ENCODE peak calls at places on chromosomes 11 and 22, in seven cellular contexts. V is colonic mucosa, D is psoas muscle, I is MM.1S, H is pancreas, U is astrocyte, Q is hepatocyte. M is an unnamed sample.

GRCh38 chr11:65854161-65854592 is 3.8 kb downstream of the CFL1 start:
- DNase-seq in V (peak; percentile 93), D (no peak), I (no peak), H (no peak), U (no peak), Q (peak; percentile 79), M (no peak)

GRCh38 chr11:61042961-61043540 is 59.2 kb upstream of the CD5 start:
- DNase-seq in V (no peak), D (no peak), I (peak; percentile 79), H (no peak), U (no peak), Q (no peak), M (no peak)

GRCh38 chr22:46619830-46620501 is at the start of gene GRAMD4:
- DNase-seq in V (no peak), D (peak; percentile 55), I (no peak), H (no peak), U (peak; percentile 19), Q (no peak), M (peak; percentile 72)

GRCh38 chr11:46238967-46239800 is 38.3 kb upstream of the CREB3L1 start:
- DNase-seq in V (peak; percentile 85), D (peak; percentile 86), I (peak; percentile 72), H (peak; percentile 73), U (peak; percentile 66), Q (peak; percentile 91), M (peak; percentile 91)

GRCh38 chr11:89405629-89406028 is 85.5 kb downstream of the NOX4 start:
- DNase-seq in V (no peak), D (no peak), I (peak; percentile 15), H (no peak), U (no peak), Q (no peak), M (no peak)

GRCh38 chr11:124896071-124896750 is 1.5 kb downstream of the ROBO4 start:
- DNase-seq in V (no peak), D (no peak), I (no peak), H (no peak), U (peak; percentile 24), Q (no peak), M (no peak)

GRCh38 chr22:43060213-43060612 is 29.0 kb downstream of the TTLL1 start:
- DNase-seq in V (peak; percentile 45), D (no peak), I (no peak), H (no peak), U (no peak), Q (peak; percentile 36), M (no peak)

GRCh38 chr22:47232197-47232596 is 469.7 kb downstream of the TBC1D22A start:
- DNase-seq in V (no peak), D (no peak), I (no peak), H (no peak), U (no peak), Q (no peak), M (no peak)

GRCh38 chr11:118791961-118792578 is 1.1 kb upstream of the DDX6 start:
- DNase-seq in V (peak; percentile 53), D (peak; percentile 16), I (peak; percentile 23), H (peak; percentile 54), U (no peak), Q (peak; percentile 48), M (no peak)

GRCh38 chr11:44315947-44316387 is 6.0 kb upstream of the ALX4 start:
- DNase-seq in V (no peak), D (peak; percentile 41), I (no peak), H (no peak), U (no peak), Q (peak; percentile 63), M (no peak)

GRCh38 chr11:92384807-92385206 is 160.2 kb downstream of the FAT3 start:
- DNase-seq in V (no peak), D (no peak), I (no peak), H (no peak), U (no peak), Q (no peak), M (no peak)

GRCh38 chr11:104895619-104896018 is 2.6 kb downstream of the CASP12 start:
- DNase-seq in V (no peak), D (no peak), I (no peak), H (no peak), U (no peak), Q (no peak), M (no peak)

GRCh38 chr22:37640591-37641250 is 1.3 kb downstream of the SH3BP1 start:
- DNase-seq in V (peak; percentile 61), D (no peak), I (no peak), H (no peak), U (no peak), Q (no peak), M (no peak)

GRCh38 chr11:46254135-46254491 is 23.3 kb upstream of the CREB3L1 start:
- DNase-seq in V (peak; percentile 87), D (no peak), I (no peak), H (no peak), U (no peak), Q (peak; percentile 63), M (no peak)

DNA sequence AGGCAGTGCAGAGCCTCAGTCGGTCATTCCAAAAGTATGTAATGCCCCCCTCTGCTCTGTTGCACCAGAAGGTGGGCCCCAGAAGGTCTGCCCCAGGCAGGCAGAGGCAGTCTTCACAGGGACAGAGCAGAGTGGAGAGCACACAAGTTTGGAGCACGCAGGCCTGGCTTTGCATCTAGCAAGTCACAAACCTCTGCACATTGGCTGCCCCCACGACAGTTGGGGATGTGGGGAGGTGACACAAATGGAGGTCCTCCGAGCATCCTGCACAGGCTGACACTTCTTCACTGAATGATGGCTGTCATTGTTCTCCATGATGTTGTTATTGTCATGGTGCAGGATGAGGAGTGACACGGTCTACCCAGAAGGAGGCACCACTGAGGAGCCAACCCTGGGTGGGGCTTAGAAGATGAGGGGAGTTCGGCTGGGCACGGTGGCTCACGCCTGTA is 11.9 kb downstream of the TOM1 start:
- DNase-seq in V (peak; percentile 26), D (no peak), I (no peak), H (no peak), U (no peak), Q (no peak), M (no peak)
- TF ChIP-seq CTCF in V (no peak), D (no peak), I (no peak), H (no peak), U (no peak), Q (no peak), M (no peak)

GRCh38 chr11:109423860-109424190 is 1.8 kb downstream of the C11orf87 start:
- DNase-seq in V (no peak), D (no peak), I (no peak), H (no peak), U (no peak), Q (no peak), M (no peak)
- H3K27me3 ChIP-seq in V (peaks cover 4% of the 10 kb centered on the region), D (peaks cover 16% of the 10 kb centered on the region), I (no peaks in the 10 kb centered on the region), H (no peaks in the 10 kb centered on the region), U (no peaks in the 10 kb centered on the region), Q (peaks cover 67% of the 10 kb centered on the region), M (peaks cover 36% of the 10 kb centered on the region)

DNA sequence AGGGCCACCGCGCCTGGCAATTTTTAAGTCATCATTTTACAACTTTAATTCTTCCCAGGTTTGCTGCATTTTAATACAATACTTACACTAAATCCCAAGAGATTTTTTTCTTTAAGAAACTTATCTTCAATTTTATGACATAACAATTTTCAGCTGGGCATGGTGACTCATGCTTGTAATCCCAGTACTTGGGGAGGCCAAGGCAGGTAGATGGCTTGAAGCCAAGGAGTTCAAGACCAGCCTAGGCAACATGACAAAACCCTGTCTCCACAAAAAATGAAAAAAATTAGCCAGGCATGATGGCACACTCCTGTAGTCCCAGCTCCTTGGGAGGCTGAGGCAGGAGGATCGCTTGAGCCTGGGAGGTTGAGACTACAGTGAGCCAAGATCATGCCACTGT is 38.8 kb downstream of the CLDN25 start:
- DNase-seq in V (no peak), D (no peak), I (no peak), H (no peak), U (no peak), Q (no peak), M (no peak)
- H3K36me3 ChIP-seq in V (no peaks in the 10 kb centered on the region), D (peaks cover 92% of the 10 kb centered on the region), I (no peaks in the 10 kb centered on the region), H (peaks cover under 1% of the 10 kb centered on the region), U (no peaks in the 10 kb centered on the region), Q (no peaks in the 10 kb centered on the region), M (no peaks in the 10 kb centered on the region)

GRCh38 chr22:44090571-44090905 is 66.4 kb downstream of the PARVB start:
- DNase-seq in V (no peak), D (no peak), I (no peak), H (no peak), U (no peak), Q (no peak), M (no peak)

GRCh38 chr22:44092636-44093220 is 68.6 kb downstream of the PARVB start:
- DNase-seq in V (no peak), D (no peak), I (no peak), H (no peak), U (no peak), Q (no peak), M (no peak)

GRCh38 chr22:44089717-44090570 is 65.8 kb downstream of the PARVB start:
- DNase-seq in V (no peak), D (no peak), I (no peak), H (no peak), U (no peak), Q (no peak), M (no peak)

GRCh38 chr22:44091751-44092150 is 67.6 kb downstream of the PARVB start:
- DNase-seq in V (no peak), D (no peak), I (no peak), H (no peak), U (no peak), Q (no peak), M (no peak)

DNA sequence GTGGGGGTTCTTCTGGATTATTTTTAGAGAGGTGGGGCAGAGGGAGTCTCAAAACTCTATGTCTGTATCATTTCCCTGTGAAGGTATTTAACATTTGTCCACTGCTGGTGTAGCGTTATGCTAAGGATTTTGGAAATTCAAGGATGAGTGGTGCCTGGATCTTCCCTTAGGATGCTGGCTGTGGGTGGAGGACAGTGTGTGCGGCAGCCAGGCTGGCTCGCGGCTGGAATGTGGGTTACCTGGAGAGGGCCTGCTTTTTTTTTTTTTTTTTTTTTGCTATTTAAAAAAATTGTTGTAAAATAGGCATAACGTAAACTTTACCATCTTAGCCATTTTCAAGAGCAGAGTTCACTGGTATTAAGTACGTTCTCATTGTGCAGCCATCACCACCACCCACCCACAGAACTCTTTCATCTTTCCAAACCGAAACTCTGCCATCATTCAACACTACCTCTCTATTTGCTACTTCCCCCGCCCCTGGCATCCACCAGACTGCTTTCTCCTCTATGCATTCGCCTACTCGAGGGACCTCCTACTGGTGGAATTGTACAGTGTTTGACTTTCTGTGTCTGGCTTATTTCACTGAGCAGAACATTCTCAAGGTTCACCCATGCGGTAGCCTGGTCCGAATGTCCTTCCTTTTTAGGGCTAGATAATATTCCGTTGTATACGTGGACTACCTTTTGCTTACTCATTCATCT is 67.1 kb downstream of the PARVB start:
- DNase-seq in V (no peak), D (no peak), I (no peak), H (no peak), U (no peak), Q (peak; percentile 28), M (no peak)
- TF ChIP-seq CTCF in V (no peak), D (peak; percentile 15), I (no peak), H (no peak), U (peak; percentile 49), Q (peak; percentile 6), M (no peak)